ENCODE peak calls at places on chromosomes 2 and 18, in seven cellular contexts. U, T, N, G, J, Q and A are unnamed samples.
A peak's percentile ranks its signal among the peaks of the same experiment; 100 is the strongest.

GRCh38 chr2:70767699-70768584 is at the start of gene ADD2:
- DNase-seq in N (peak; percentile 79), Q (peak; percentile 55), T (peak; percentile 63), U (peak; percentile 1), G (peak; percentile 9), J (peak; percentile 48), A (no peak)

GRCh38 chr2:178271629-178272333 is 77.5 kb downstream of the OSBPL6 start:
- DNase-seq in T (no peak), U (peak; percentile 70), G (peak; percentile 26), N (peak; percentile 13), J (peak; percentile 94), Q (no peak), A (peak; percentile 81)

GRCh38 chr18:78208052-78208451 is 771.6 kb upstream of the SALL3 start:
- DNase-seq in T (no peak), N (no peak), Q (no peak), G (no peak), J (no peak), U (no peak), A (no peak)

GRCh38 chr2:185700883-185701282 is 37.7 kb upstream of the FSIP2 start:
- DNase-seq in U (no peak), J (no peak), G (no peak), N (no peak), T (no peak), Q (no peak), A (no peak)

GRCh38 chr2:55616509-55617159 is 788 bp downstream of the PPP4R3B start:
- DNase-seq in J (no peak), Q (no peak), U (peak; percentile 68), N (peak; percentile 13), G (peak; percentile 37), T (no peak), A (peak; percentile 29)

GRCh38 chr2:4995466-4995865 is 696.7 kb upstream of the SOX11 start:
- DNase-seq in J (no peak), Q (no peak), N (no peak), U (no peak), T (no peak), G (no peak), A (no peak)

GRCh38 chr2:234026111-234026510 is 24.4 kb upstream of the SPP2 start:
- DNase-seq in G (no peak), Q (no peak), N (no peak), J (no peak), U (peak; percentile 13), T (no peak), A (no peak)

GRCh38 chr2:233275223-233275622 is 23.8 kb downstream of the ATG16L1 start:
- DNase-seq in G (no peak), T (no peak), U (no peak), J (no peak), Q (no peak), N (peak; percentile 28), A (no peak)

GRCh38 chr2:46538393-46538792 is 59.0 kb downstream of the TMEM247 start:
- DNase-seq in J (no peak), G (no peak), U (peak; percentile 32), N (no peak), T (no peak), Q (no peak), A (no peak)

GRCh38 chr18:33560686-33561370 is 17.2 kb upstream of the ASXL3 start:
- DNase-seq in G (no peak), J (no peak), T (no peak), U (peak; percentile 50), N (no peak), Q (no peak), A (no peak)

GRCh38 chr2:157476915-157477709 is 33.2 kb upstream of the CYTIP start:
- DNase-seq in N (no peak), U (peak; percentile 8), Q (no peak), T (no peak), J (no peak), G (no peak), A (no peak)

GRCh38 chr2:152089238-152089637 is 9.6 kb downstream of the CACNB4 start:
- DNase-seq in G (no peak), J (no peak), Q (no peak), U (no peak), N (no peak), T (no peak), A (no peak)

GRCh38 chr2:45653584-45653983 is 2.1 kb downstream of the PRKCE start:
- DNase-seq in T (no peak), J (no peak), Q (no peak), N (no peak), U (no peak), G (no peak), A (no peak)

GRCh38 chr2:157840568-157841156 is 35.5 kb downstream of the ACVR1 start:
- DNase-seq in U (peak; percentile 39), J (peak; percentile 61), G (no peak), N (peak; percentile 77), T (no peak), Q (no peak), A (no peak)

GRCh38 chr2:37881397-37881796 is 43.7 kb upstream of the RMDN2 start:
- DNase-seq in G (no peak), U (no peak), J (no peak), N (no peak), Q (no peak), T (no peak), A (no peak)

GRCh38 chr2:54083021-54083420 is 32.4 kb upstream of the ACYP2 start:
- DNase-seq in N (no peak), U (no peak), G (no peak), T (no peak), J (no peak), Q (no peak), A (no peak)

GRCh38 chr2:206846854-206847834 is 81.7 kb downstream of the FASTKD2 start:
- DNase-seq in Q (no peak), T (no peak), N (peak; percentile 80), U (no peak), J (no peak), G (no peak), A (no peak)

GRCh38 chr2:53334610-53335009 is 433.0 kb upstream of the CHAC2 start:
- DNase-seq in U (no peak), G (no peak), N (no peak), J (no peak), Q (no peak), T (no peak), A (no peak)